ENCODE peak calls at places on chromosomes 11 and 22, in ten cellular contexts. One of them, this sample, is unnamed.

GRCh38 chr11:117456027-117456720 is 128.5 kb downstream of the CEP164 start:
- DNase-seq in glomerular endothelial cell: no peak
- DNase-seq in posterior cingulate gyrus: no peak
- DNase-seq in midbrain: no peak
- DNase-seq in aorta: no peak
- DNase-seq in OCI-LY7: no peak
- DNase-seq in stimulated activated CD8-positive, alpha-beta memory T cell treated with anti-CD3 and anti-CD28 coated beads, Interleukin-4, amount 100 ng/mL, for 4 hours: no peak
- DNase-seq in HuH-7: no peak
- DNase-seq in cardiac muscle cell: no peak
- DNase-seq in stimulated activated naive CD8-positive, alpha-beta T cell treated with anti-CD3 and anti-CD28 coated beads, Interleukin-15, Interleukin-2, amounts not matched to agents 100 U/mL and 50 U/mL, for 24 hours: peak; percentile 19
- DNase-seq in this sample: no peak

GRCh38 chr11:126538071-126538470 is 182.6 kb downstream of the ST3GAL4 start:
- DNase-seq in glomerular endothelial cell: no peak
- DNase-seq in posterior cingulate gyrus: no peak
- DNase-seq in midbrain: no peak
- DNase-seq in aorta: no peak
- DNase-seq in OCI-LY7: no peak
- DNase-seq in stimulated activated CD8-positive, alpha-beta memory T cell treated with anti-CD3 and anti-CD28 coated beads, Interleukin-4, amount 100 ng/mL, for 4 hours: no peak
- DNase-seq in HuH-7: no peak
- DNase-seq in cardiac muscle cell: no peak
- DNase-seq in stimulated activated naive CD8-positive, alpha-beta T cell treated with anti-CD3 and anti-CD28 coated beads, Interleukin-15, Interleukin-2, amounts not matched to agents 100 U/mL and 50 U/mL, for 24 hours: no peak
- DNase-seq in this sample: no peak

GRCh38 chr11:75524576-75525432 is 937 bp downstream of the GDPD5 start:
- DNase-seq in glomerular endothelial cell: no peak
- DNase-seq in posterior cingulate gyrus: no peak
- DNase-seq in midbrain: no peak
- DNase-seq in aorta: no peak
- DNase-seq in OCI-LY7: peak; percentile 40
- DNase-seq in stimulated activated CD8-positive, alpha-beta memory T cell treated with anti-CD3 and anti-CD28 coated beads, Interleukin-4, amount 100 ng/mL, for 4 hours: no peak
- DNase-seq in HuH-7: no peak
- DNase-seq in cardiac muscle cell: peak; percentile 7
- DNase-seq in stimulated activated naive CD8-positive, alpha-beta T cell treated with anti-CD3 and anti-CD28 coated beads, Interleukin-15, Interleukin-2, amounts not matched to agents 100 U/mL and 50 U/mL, for 24 hours: peak; percentile 37
- DNase-seq in this sample: no peak

GRCh38 chr11:34480339-34480738 is 33.3 kb downstream of the ELF5 start:
- DNase-seq in glomerular endothelial cell: no peak
- DNase-seq in posterior cingulate gyrus: no peak
- DNase-seq in midbrain: no peak
- DNase-seq in aorta: no peak
- DNase-seq in OCI-LY7: no peak
- DNase-seq in stimulated activated CD8-positive, alpha-beta memory T cell treated with anti-CD3 and anti-CD28 coated beads, Interleukin-4, amount 100 ng/mL, for 4 hours: no peak
- DNase-seq in HuH-7: no peak
- DNase-seq in cardiac muscle cell: peak; percentile 12
- DNase-seq in stimulated activated naive CD8-positive, alpha-beta T cell treated with anti-CD3 and anti-CD28 coated beads, Interleukin-15, Interleukin-2, amounts not matched to agents 100 U/mL and 50 U/mL, for 24 hours: no peak
- DNase-seq in this sample: no peak

GRCh38 chr11:6705905-6706535 is 22.9 kb upstream of the MRPL17 start:
- DNase-seq in glomerular endothelial cell: no peak
- DNase-seq in posterior cingulate gyrus: peak; percentile 48
- DNase-seq in midbrain: peak; percentile 61
- DNase-seq in aorta: no peak
- DNase-seq in OCI-LY7: peak; percentile 58
- DNase-seq in stimulated activated CD8-positive, alpha-beta memory T cell treated with anti-CD3 and anti-CD28 coated beads, Interleukin-4, amount 100 ng/mL, for 4 hours: no peak
- DNase-seq in HuH-7: peak; percentile 39
- DNase-seq in cardiac muscle cell: peak; percentile 75
- DNase-seq in stimulated activated naive CD8-positive, alpha-beta T cell treated with anti-CD3 and anti-CD28 coated beads, Interleukin-15, Interleukin-2, amounts not matched to agents 100 U/mL and 50 U/mL, for 24 hours: peak; percentile 53
- DNase-seq in this sample: peak; percentile 36

GRCh38 chr22:44901301-44901700 is 108.5 kb downstream of the PHF21B start:
- DNase-seq in glomerular endothelial cell: no peak
- DNase-seq in posterior cingulate gyrus: no peak
- DNase-seq in midbrain: no peak
- DNase-seq in aorta: no peak
- DNase-seq in OCI-LY7: peak; percentile 8
- DNase-seq in stimulated activated CD8-positive, alpha-beta memory T cell treated with anti-CD3 and anti-CD28 coated beads, Interleukin-4, amount 100 ng/mL, for 4 hours: no peak
- DNase-seq in HuH-7: no peak
- DNase-seq in cardiac muscle cell: peak; percentile 11
- DNase-seq in stimulated activated naive CD8-positive, alpha-beta T cell treated with anti-CD3 and anti-CD28 coated beads, Interleukin-15, Interleukin-2, amounts not matched to agents 100 U/mL and 50 U/mL, for 24 hours: no peak
- DNase-seq in this sample: no peak

GRCh38 chr22:35684270-35684700 is 33.4 kb upstream of the APOL5 start:
- DNase-seq in glomerular endothelial cell: no peak
- DNase-seq in posterior cingulate gyrus: peak; percentile 36
- DNase-seq in midbrain: peak; percentile 8
- DNase-seq in aorta: no peak
- DNase-seq in OCI-LY7: peak; percentile 49
- DNase-seq in stimulated activated CD8-positive, alpha-beta memory T cell treated with anti-CD3 and anti-CD28 coated beads, Interleukin-4, amount 100 ng/mL, for 4 hours: no peak
- DNase-seq in HuH-7: peak; percentile 34
- DNase-seq in cardiac muscle cell: peak; percentile 79
- DNase-seq in stimulated activated naive CD8-positive, alpha-beta T cell treated with anti-CD3 and anti-CD28 coated beads, Interleukin-15, Interleukin-2, amounts not matched to agents 100 U/mL and 50 U/mL, for 24 hours: no peak
- DNase-seq in this sample: peak; percentile 0

GRCh38 chr11:101862410-101863233 is 52.2 kb upstream of the CEP126 start:
- DNase-seq in glomerular endothelial cell: no peak
- DNase-seq in posterior cingulate gyrus: no peak
- DNase-seq in midbrain: peak; percentile 0
- DNase-seq in aorta: no peak
- DNase-seq in OCI-LY7: peak; percentile 28
- DNase-seq in stimulated activated CD8-positive, alpha-beta memory T cell treated with anti-CD3 and anti-CD28 coated beads, Interleukin-4, amount 100 ng/mL, for 4 hours: no peak
- DNase-seq in HuH-7: peak; percentile 30
- DNase-seq in cardiac muscle cell: peak; percentile 83
- DNase-seq in stimulated activated naive CD8-positive, alpha-beta T cell treated with anti-CD3 and anti-CD28 coated beads, Interleukin-15, Interleukin-2, amounts not matched to agents 100 U/mL and 50 U/mL, for 24 hours: no peak
- DNase-seq in this sample: peak; percentile 63

GRCh38 chr11:86814775-86815174 is 14.4 kb downstream of the PRSS23 start:
- DNase-seq in glomerular endothelial cell: no peak
- DNase-seq in posterior cingulate gyrus: no peak
- DNase-seq in midbrain: no peak
- DNase-seq in aorta: no peak
- DNase-seq in OCI-LY7: no peak
- DNase-seq in stimulated activated CD8-positive, alpha-beta memory T cell treated with anti-CD3 and anti-CD28 coated beads, Interleukin-4, amount 100 ng/mL, for 4 hours: no peak
- DNase-seq in HuH-7: no peak
- DNase-seq in cardiac muscle cell: no peak
- DNase-seq in stimulated activated naive CD8-positive, alpha-beta T cell treated with anti-CD3 and anti-CD28 coated beads, Interleukin-15, Interleukin-2, amounts not matched to agents 100 U/mL and 50 U/mL, for 24 hours: no peak
- DNase-seq in this sample: no peak

GRCh38 chr11:31340903-31341572 is 28.5 kb downstream of the DCDC1 start:
- DNase-seq in glomerular endothelial cell: no peak
- DNase-seq in posterior cingulate gyrus: no peak
- DNase-seq in midbrain: no peak
- DNase-seq in aorta: no peak
- DNase-seq in OCI-LY7: peak; percentile 24
- DNase-seq in stimulated activated CD8-positive, alpha-beta memory T cell treated with anti-CD3 and anti-CD28 coated beads, Interleukin-4, amount 100 ng/mL, for 4 hours: no peak
- DNase-seq in HuH-7: peak; percentile 39
- DNase-seq in cardiac muscle cell: peak; percentile 50
- DNase-seq in stimulated activated naive CD8-positive, alpha-beta T cell treated with anti-CD3 and anti-CD28 coated beads, Interleukin-15, Interleukin-2, amounts not matched to agents 100 U/mL and 50 U/mL, for 24 hours: no peak
- DNase-seq in this sample: peak; percentile 6

GRCh38 chr11:92765965-92766371 is 203.5 kb upstream of the MTNR1B start:
- DNase-seq in glomerular endothelial cell: no peak
- DNase-seq in posterior cingulate gyrus: no peak
- DNase-seq in midbrain: no peak
- DNase-seq in aorta: no peak
- DNase-seq in OCI-LY7: no peak
- DNase-seq in stimulated activated CD8-positive, alpha-beta memory T cell treated with anti-CD3 and anti-CD28 coated beads, Interleukin-4, amount 100 ng/mL, for 4 hours: no peak
- DNase-seq in HuH-7: no peak
- DNase-seq in cardiac muscle cell: peak; percentile 79
- DNase-seq in stimulated activated naive CD8-positive, alpha-beta T cell treated with anti-CD3 and anti-CD28 coated beads, Interleukin-15, Interleukin-2, amounts not matched to agents 100 U/mL and 50 U/mL, for 24 hours: no peak
- DNase-seq in this sample: no peak

GRCh38 chr11:44593194-44593593 is 27.7 kb downstream of the CD82 start:
- DNase-seq in glomerular endothelial cell: no peak
- DNase-seq in posterior cingulate gyrus: peak; percentile 92
- DNase-seq in midbrain: peak; percentile 90
- DNase-seq in aorta: peak; percentile 84
- DNase-seq in OCI-LY7: no peak
- DNase-seq in stimulated activated CD8-positive, alpha-beta memory T cell treated with anti-CD3 and anti-CD28 coated beads, Interleukin-4, amount 100 ng/mL, for 4 hours: no peak
- DNase-seq in HuH-7: no peak
- DNase-seq in cardiac muscle cell: no peak
- DNase-seq in stimulated activated naive CD8-positive, alpha-beta T cell treated with anti-CD3 and anti-CD28 coated beads, Interleukin-15, Interleukin-2, amounts not matched to agents 100 U/mL and 50 U/mL, for 24 hours: no peak
- DNase-seq in this sample: no peak

GRCh38 chr11:36012410-36012809 is 68.5 kb downstream of the LDLRAD3 start:
- DNase-seq in glomerular endothelial cell: no peak
- DNase-seq in posterior cingulate gyrus: no peak
- DNase-seq in midbrain: no peak
- DNase-seq in aorta: no peak
- DNase-seq in OCI-LY7: no peak
- DNase-seq in stimulated activated CD8-positive, alpha-beta memory T cell treated with anti-CD3 and anti-CD28 coated beads, Interleukin-4, amount 100 ng/mL, for 4 hours: no peak
- DNase-seq in HuH-7: no peak
- DNase-seq in cardiac muscle cell: peak; percentile 65
- DNase-seq in stimulated activated naive CD8-positive, alpha-beta T cell treated with anti-CD3 and anti-CD28 coated beads, Interleukin-15, Interleukin-2, amounts not matched to agents 100 U/mL and 50 U/mL, for 24 hours: no peak
- DNase-seq in this sample: no peak

GRCh38 chr11:119405986-119406385 is 17.0 kb downstream of the THY1 start:
- DNase-seq in glomerular endothelial cell: no peak
- DNase-seq in posterior cingulate gyrus: no peak
- DNase-seq in midbrain: no peak
- DNase-seq in aorta: no peak
- DNase-seq in OCI-LY7: no peak
- DNase-seq in stimulated activated CD8-positive, alpha-beta memory T cell treated with anti-CD3 and anti-CD28 coated beads, Interleukin-4, amount 100 ng/mL, for 4 hours: no peak
- DNase-seq in HuH-7: no peak
- DNase-seq in cardiac muscle cell: no peak
- DNase-seq in stimulated activated naive CD8-positive, alpha-beta T cell treated with anti-CD3 and anti-CD28 coated beads, Interleukin-15, Interleukin-2, amounts not matched to agents 100 U/mL and 50 U/mL, for 24 hours: no peak
- DNase-seq in this sample: no peak

GRCh38 chr22:44037519-44038370 is 13.6 kb downstream of the PARVB start:
- DNase-seq in glomerular endothelial cell: peak; percentile 36
- DNase-seq in posterior cingulate gyrus: no peak
- DNase-seq in midbrain: no peak
- DNase-seq in aorta: no peak
- DNase-seq in OCI-LY7: no peak
- DNase-seq in stimulated activated CD8-positive, alpha-beta memory T cell treated with anti-CD3 and anti-CD28 coated beads, Interleukin-4, amount 100 ng/mL, for 4 hours: no peak
- DNase-seq in HuH-7: no peak
- DNase-seq in cardiac muscle cell: peak; percentile 82
- DNase-seq in stimulated activated naive CD8-positive, alpha-beta T cell treated with anti-CD3 and anti-CD28 coated beads, Interleukin-15, Interleukin-2, amounts not matched to agents 100 U/mL and 50 U/mL, for 24 hours: no peak
- DNase-seq in this sample: peak; percentile 71

GRCh38 chr22:20522828-20523117 is 15.4 kb downstream of the MED15 start:
- DNase-seq in glomerular endothelial cell: no peak
- DNase-seq in posterior cingulate gyrus: no peak
- DNase-seq in midbrain: no peak
- DNase-seq in aorta: no peak
- DNase-seq in OCI-LY7: no peak
- DNase-seq in stimulated activated CD8-positive, alpha-beta memory T cell treated with anti-CD3 and anti-CD28 coated beads, Interleukin-4, amount 100 ng/mL, for 4 hours: no peak
- DNase-seq in HuH-7: no peak
- DNase-seq in cardiac muscle cell: no peak
- DNase-seq in stimulated activated naive CD8-positive, alpha-beta T cell treated with anti-CD3 and anti-CD28 coated beads, Interleukin-15, Interleukin-2, amounts not matched to agents 100 U/mL and 50 U/mL, for 24 hours: no peak
- DNase-seq in this sample: no peak

GRCh38 chr11:113151502-113151901 is 162.9 kb upstream of the TTC12 start:
- DNase-seq in glomerular endothelial cell: no peak
- DNase-seq in posterior cingulate gyrus: no peak
- DNase-seq in midbrain: no peak
- DNase-seq in aorta: no peak
- DNase-seq in OCI-LY7: no peak
- DNase-seq in stimulated activated CD8-positive, alpha-beta memory T cell treated with anti-CD3 and anti-CD28 coated beads, Interleukin-4, amount 100 ng/mL, for 4 hours: no peak
- DNase-seq in HuH-7: no peak
- DNase-seq in cardiac muscle cell: no peak
- DNase-seq in stimulated activated naive CD8-positive, alpha-beta T cell treated with anti-CD3 and anti-CD28 coated beads, Interleukin-15, Interleukin-2, amounts not matched to agents 100 U/mL and 50 U/mL, for 24 hours: no peak
- DNase-seq in this sample: no peak

GRCh38 chr22:49307071-49307830 is 520.4 kb downstream of the BRD1 start:
- DNase-seq in glomerular endothelial cell: no peak
- DNase-seq in posterior cingulate gyrus: peak; percentile 9
- DNase-seq in midbrain: no peak
- DNase-seq in aorta: peak; percentile 65
- DNase-seq in OCI-LY7: peak; percentile 29
- DNase-seq in stimulated activated CD8-positive, alpha-beta memory T cell treated with anti-CD3 and anti-CD28 coated beads, Interleukin-4, amount 100 ng/mL, for 4 hours: no peak
- DNase-seq in HuH-7: no peak
- DNase-seq in cardiac muscle cell: no peak
- DNase-seq in stimulated activated naive CD8-positive, alpha-beta T cell treated with anti-CD3 and anti-CD28 coated beads, Interleukin-15, Interleukin-2, amounts not matched to agents 100 U/mL and 50 U/mL, for 24 hours: no peak
- DNase-seq in this sample: no peak

GRCh38 chr11:96949464-96949863 is 559.7 kb downstream of the JRKL start:
- DNase-seq in glomerular endothelial cell: no peak
- DNase-seq in posterior cingulate gyrus: no peak
- DNase-seq in midbrain: no peak
- DNase-seq in aorta: no peak
- DNase-seq in OCI-LY7: no peak
- DNase-seq in stimulated activated CD8-positive, alpha-beta memory T cell treated with anti-CD3 and anti-CD28 coated beads, Interleukin-4, amount 100 ng/mL, for 4 hours: no peak
- DNase-seq in HuH-7: no peak
- DNase-seq in cardiac muscle cell: no peak
- DNase-seq in stimulated activated naive CD8-positive, alpha-beta T cell treated with anti-CD3 and anti-CD28 coated beads, Interleukin-15, Interleukin-2, amounts not matched to agents 100 U/mL and 50 U/mL, for 24 hours: no peak
- DNase-seq in this sample: no peak